ENCODE peak calls at places on chromosomes 7 and 10, in five cellular contexts. M is cardiac muscle cell, Z is fibroblast of mammary gland, F is kidney epithelial cell, K is dorsolateral prefrontal cortex. W is an unnamed sample.
A peak's percentile ranks its signal among the peaks of the same experiment; 100 is the strongest.

GRCh38 chr10:70380350-70381135 is 1.9 kb downstream of the LRRC20 start:
- DNase-seq in M (no peak), Z (no peak), F (no peak), K (no peak), W (no peak)

GRCh38 chr7:4616116-4616515 is 66.0 kb upstream of the FOXK1 start:
- DNase-seq in M (no peak), Z (no peak), F (no peak), K (no peak), W (no peak)

GRCh38 chr10:34049887-34050286 is 715.4 kb upstream of the NRP1 start:
- DNase-seq in M (peak; percentile 59), Z (peak; percentile 91), F (peak; percentile 37), K (no peak), W (peak; percentile 88)

GRCh38 chr10:28410420-28411135 is 107.7 kb upstream of the MPP7 start:
- DNase-seq in M (peak; percentile 14), Z (no peak), F (no peak), K (no peak), W (peak; percentile 7)

GRCh38 chr7:47233996-47234395 is 347.9 kb downstream of the TNS3 start:
- DNase-seq in M (no peak), Z (no peak), F (no peak), K (no peak), W (no peak)

GRCh38 chr7:36605261-36605660 is 119.0 kb downstream of the AOAH start:
- DNase-seq in M (no peak), Z (no peak), F (peak; percentile 37), K (no peak), W (no peak)

GRCh38 chr10:88897019-88897853 is 17.2 kb downstream of the STAMBPL1 start:
- DNase-seq in M (no peak), Z (peak; percentile 55), F (no peak), K (no peak), W (peak; percentile 66)

GRCh38 chr7:121180436-121181063 is 148.2 kb upstream of the WNT16 start:
- DNase-seq in M (no peak), Z (no peak), F (no peak), K (no peak), W (no peak)

GRCh38 chr10:132712291-132712690 is 73.7 kb downstream of the NKX6-2 start:
- DNase-seq in M (no peak), Z (no peak), F (no peak), K (no peak), W (no peak)

GRCh38 chr10:97081621-97082235 is 104.0 kb downstream of the SLIT1 start:
- DNase-seq in M (peak; percentile 70), Z (peak; percentile 55), F (no peak), K (no peak), W (peak; percentile 63)

GRCh38 chr10:6537704-6538103 is 42.4 kb downstream of the PRKCQ start:
- DNase-seq in M (no peak), Z (no peak), F (no peak), K (no peak), W (no peak)

GRCh38 chr7:93943816-93944540 is 22.4 kb downstream of the GNG11 start:
- DNase-seq in M (no peak), Z (no peak), F (no peak), K (no peak), W (no peak)

GRCh38 chr7:133294234-133294633 is 41.4 kb downstream of the EXOC4 start:
- DNase-seq in M (no peak), Z (no peak), F (no peak), K (no peak), W (no peak)

GRCh38 chr10:79241629-79241989 is 105.7 kb upstream of the PPIF start:
- DNase-seq in M (no peak), Z (no peak), F (no peak), K (no peak), W (no peak)

GRCh38 chr7:1769286-1770200 is 99.5 kb downstream of the ELFN1 start:
- DNase-seq in M (no peak), Z (no peak), F (no peak), K (no peak), W (no peak)

GRCh38 chr10:33453081-33453850 is 118.8 kb upstream of the NRP1 start:
- DNase-seq in M (no peak), Z (peak; percentile 70), F (peak; percentile 74), K (no peak), W (no peak)

GRCh38 chr7:129144834-129145668 is 544 bp downstream of the TSPAN33 start:
- DNase-seq in M (no peak), Z (no peak), F (no peak), K (no peak), W (no peak)

GRCh38 chr7:99040104-99040958 is 103.6 kb downstream of the SMURF1 start:
- DNase-seq in M (peak; percentile 89), Z (peak; percentile 90), F (peak; percentile 38), K (peak; percentile 84), W (peak; percentile 88)

GRCh38 chr10:93199221-93199681 is 125.6 kb downstream of the CYP26A1 start:
- DNase-seq in M (peak; percentile 80), Z (peak; percentile 35), F (peak; percentile 55), K (peak; percentile 35), W (peak; percentile 71)
- H3K4me3 ChIP-seq in M (no peak overlapping the region), Z (peak overlapping the region; percentile 23), F (peak overlapping the region; percentile 17), K (peak overlapping the region; percentile 36), W (peak overlapping the region; percentile 29)

DNA sequence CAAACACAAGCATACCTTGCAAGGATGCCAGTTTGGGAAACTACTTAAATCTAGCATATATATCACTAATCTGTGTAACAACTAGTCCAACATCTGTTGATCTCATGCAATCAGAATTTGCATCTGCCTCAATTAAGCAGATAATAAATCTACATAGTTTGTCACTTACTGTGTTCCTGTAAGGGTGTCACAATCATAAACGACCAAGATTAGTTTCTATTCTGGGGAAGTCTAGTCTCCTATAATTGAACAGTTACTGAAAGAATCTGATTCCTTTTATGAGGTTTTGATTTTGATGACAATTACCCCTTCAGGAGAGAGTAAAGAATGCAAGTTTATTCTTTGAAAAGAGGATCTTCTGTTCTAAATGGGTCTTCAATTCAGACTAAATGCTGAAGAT is 85.5 kb upstream of the LRRN3 start:
- DNase-seq in M (no peak), Z (no peak), F (no peak), K (no peak), W (no peak)
- TF ChIP-seq CTCF in M (no peak), Z (no peak), F (no peak), K (no peak), W (no peak)

DNA sequence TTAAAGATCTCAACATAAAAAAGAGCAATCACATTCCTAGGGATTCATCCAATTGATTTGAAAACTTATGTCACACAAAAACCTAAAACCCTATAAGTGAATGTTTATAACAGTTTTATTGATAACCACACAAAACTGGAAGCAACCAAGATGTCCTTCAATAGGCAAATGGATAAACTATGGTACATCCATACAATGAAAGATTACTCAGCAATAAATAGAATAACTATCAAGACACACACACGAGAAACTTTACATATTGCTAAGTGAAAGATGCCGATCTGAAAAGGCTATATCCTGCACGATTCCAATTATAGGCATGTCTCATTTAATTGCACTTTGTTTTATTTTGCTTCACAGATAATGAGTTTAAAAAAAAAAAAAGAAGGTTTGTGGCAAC is 83.3 kb downstream of the ATE1 start:
- DNase-seq in M (no peak), Z (no peak), F (no peak), K (no peak), W (no peak)
- H3K4me3 ChIP-seq in M (no peak overlapping the region), Z (no peak overlapping the region), F (no peak overlapping the region), K (no peak overlapping the region), W (no peak overlapping the region)

GRCh38 chr10:112026438-112026837 is 157.1 kb downstream of the GPAM start:
- DNase-seq in M (no peak), Z (no peak), F (no peak), K (no peak), W (no peak)
- TF ChIP-seq CTCF in M (no peak), Z (peak; percentile 15), F (no peak), K (no peak), W (no peak)

DNA sequence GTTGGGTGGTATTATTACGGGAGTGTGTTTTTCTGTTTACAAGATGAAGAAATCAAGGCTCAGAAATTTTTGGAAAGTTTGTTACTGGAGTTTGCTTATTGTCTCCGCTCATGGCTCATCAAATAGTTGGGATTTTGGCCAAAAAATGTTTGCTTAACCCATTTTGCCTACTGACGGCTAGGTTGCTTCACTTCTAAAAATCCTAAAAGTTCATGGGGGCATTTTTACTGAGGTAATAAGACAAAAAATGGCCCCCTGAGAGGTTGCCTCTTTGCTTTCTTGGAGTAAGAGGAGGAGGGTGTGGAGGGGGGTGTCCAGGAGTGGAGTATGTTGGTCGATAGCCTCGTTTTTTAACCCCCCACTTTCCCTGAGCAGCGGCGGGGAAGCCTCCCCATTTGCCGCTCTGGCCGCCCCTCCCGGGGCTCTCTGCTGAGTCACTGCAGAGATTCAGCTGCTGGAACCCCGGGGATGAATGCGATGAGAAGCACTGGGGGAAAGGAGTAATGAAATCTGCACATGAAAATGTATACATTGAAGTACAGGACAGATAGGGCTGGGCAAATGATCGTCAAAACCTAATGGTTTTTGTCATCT is 1.5 kb downstream of the MEST start:
- DNase-seq in M (peak; percentile 37), Z (peak; percentile 40), F (no peak), K (no peak), W (no peak)
- H3K4me3 ChIP-seq in M (peak overlapping the region; percentile 53), Z (no peak overlapping the region), F (peak overlapping the region; percentile 55), K (peak overlapping the region; percentile 55), W (peak overlapping the region; percentile 82)

GRCh38 chr7:31029674-31030073 is 22.4 kb upstream of the ADCYAP1R1 start:
- DNase-seq in M (no peak), Z (no peak), F (no peak), K (no peak), W (no peak)
- TF ChIP-seq CTCF in M (no peak), Z (no peak), F (no peak), K (no peak), W (no peak)

GRCh38 chr10:61786728-61787127 is 114.8 kb upstream of the ARID5B start:
- DNase-seq in M (peak; percentile 77), Z (peak; percentile 85), F (peak; percentile 49), K (no peak), W (peak; percentile 84)
- H3K4me3 ChIP-seq in M (no peak overlapping the region), Z (no peak overlapping the region), F (no peak overlapping the region), K (peak overlapping the region; percentile 10), W (peak overlapping the region; percentile 7)

GRCh38 chr7:32298403-32299132 is 191.6 kb downstream of the LSM5 start:
- DNase-seq in M (peak; percentile 6), Z (no peak), F (no peak), K (no peak), W (no peak)

GRCh38 chr7:32301427-32301826 is 188.8 kb downstream of the LSM5 start:
- DNase-seq in M (no peak), Z (no peak), F (no peak), K (no peak), W (no peak)

GRCh38 chr7:32293833-32294232 is 196.3 kb downstream of the LSM5 start:
- DNase-seq in M (no peak), Z (no peak), F (no peak), K (no peak), W (no peak)

DNA sequence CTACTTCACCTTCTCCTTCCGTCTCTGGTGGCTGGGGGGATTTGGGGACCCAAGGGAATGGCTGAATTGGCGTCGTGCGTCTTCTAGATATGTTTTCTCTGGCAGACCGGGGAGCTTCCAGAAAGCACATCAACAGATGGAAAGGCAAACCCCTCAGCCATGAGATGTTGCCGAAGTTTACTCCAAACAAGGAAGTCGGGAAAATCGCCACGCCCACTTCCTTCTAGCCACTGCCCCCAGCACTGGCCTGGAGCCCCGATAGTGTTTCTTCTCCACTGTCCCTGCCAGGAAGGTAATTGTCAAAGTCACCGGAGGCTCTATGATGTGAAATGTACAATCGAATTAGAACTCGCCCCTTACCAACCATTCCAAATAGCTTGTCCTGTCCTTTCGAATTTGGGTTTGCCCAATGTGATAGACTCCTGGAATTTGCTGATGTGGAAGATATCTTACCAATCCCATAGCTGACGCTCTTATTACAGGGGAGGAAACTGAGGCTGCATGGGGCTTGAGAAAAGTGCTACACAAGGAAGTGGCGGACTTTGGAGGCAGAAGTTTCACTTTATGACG is 191.0 kb downstream of the LSM5 start:
- DNase-seq in M (peak; percentile 11), Z (no peak), F (no peak), K (no peak), W (no peak)
- TF ChIP-seq CTCF in M (no peak), Z (no peak), F (no peak), K (no peak), W (no peak)

GRCh38 chr10:109883859-109884771 is 39.2 kb downstream of the XPNPEP1 start:
- DNase-seq in M (peak; percentile 94), Z (peak; percentile 92), F (no peak), K (peak; percentile 66), W (peak; percentile 92)
- H3K4me3 ChIP-seq in M (no peak overlapping the region), Z (no peak overlapping the region), F (no peak overlapping the region), K (peak overlapping the region; percentile 51), W (no peak overlapping the region)

W was measured in fibroblast of villous mesenchyme.